ENCODE peak calls at places on chromosomes 2 and 18, in eight cellular contexts. Q is right lobe of liver, I is adipocyte, V is lower leg skin, N is A673, T is AG10803, Y is H7, S is astrocyte of the spinal cord. J is an unnamed sample.

GRCh38 chr2:45930396-45930792 is 278.9 kb downstream of the PRKCE start:
- DNase-seq in S (peak), I (no peak), Q (no peak), V (peak), N (no peak), T (peak), Y (peak), J (no peak)

GRCh38 chr2:96527052-96527964 is 9.2 kb upstream of the ARID5A start:
- DNase-seq in Q (no peak), S (no peak), Y (peak), I (peak), N (no peak), V (no peak), T (no peak), J (no peak)

GRCh38 chr2:45944075-45944474 is 292.6 kb downstream of the PRKCE start:
- DNase-seq in V (no peak), Y (no peak), I (peak), Q (no peak), T (peak), N (peak), S (peak), J (no peak)

GRCh38 chr2:218882463-218882821 is 1.8 kb downstream of the WNT10A start:
- DNase-seq in Y (no peak), I (no peak), Q (no peak), V (no peak), N (no peak), S (no peak), T (no peak), J (no peak)

GRCh38 chr2:71934595-71935263 is 212.9 kb downstream of the CYP26B1 start:
- DNase-seq in N (peak), Q (peak), S (peak), T (peak), Y (peak), I (no peak), V (peak), J (no peak)

GRCh38 chr2:36792947-36793346 is 96.4 kb downstream of the VIT start:
- DNase-seq in Q (no peak), N (no peak), T (no peak), S (no peak), Y (no peak), V (peak), I (no peak), J (no peak)

GRCh38 chr2:224492531-224492930 is 90.6 kb upstream of the FAM124B start:
- DNase-seq in Y (no peak), S (no peak), Q (no peak), I (peak), T (no peak), V (no peak), N (no peak), J (no peak)

GRCh38 chr2:59301466-59302402 is 1060.6 kb upstream of the FANCL start:
- DNase-seq in S (peak), T (peak), Y (peak), V (no peak), I (peak), N (peak), Q (peak), J (peak)

GRCh38 chr18:28342231-28342630 is 165.3 kb upstream of the CDH2 start:
- DNase-seq in T (no peak), I (no peak), S (no peak), V (no peak), N (no peak), Q (no peak), Y (no peak), J (no peak)

GRCh38 chr2:96163768-96164429 is 18.7 kb upstream of the DUSP2 start:
- DNase-seq in N (no peak), Y (peak), S (no peak), V (peak), Q (no peak), I (no peak), T (no peak), J (no peak)

GRCh38 chr2:20599861-20600461 is 50.9 kb downstream of the HS1BP3 start:
- DNase-seq in I (no peak), Y (no peak), Q (peak), T (no peak), V (peak), S (no peak), N (no peak), J (no peak)

GRCh38 chr2:28565720-28566295 is 69.9 kb downstream of the PLB1 start:
- DNase-seq in I (no peak), V (no peak), S (no peak), Q (no peak), T (no peak), Y (no peak), N (no peak), J (no peak)

GRCh38 chr18:2681993-2682603 is 26.6 kb downstream of the SMCHD1 start:
- DNase-seq in T (no peak), Q (no peak), S (no peak), V (no peak), Y (no peak), I (no peak), N (no peak), J (no peak)

GRCh38 chr2:43158259-43158880 is 68.0 kb downstream of the ZFP36L2 start:
- DNase-seq in I (peak), Q (peak), N (no peak), T (peak), V (peak), S (peak), Y (peak), J (no peak)

GRCh38 chr2:190843874-190844699 is 36.5 kb upstream of the GLS start:
- DNase-seq in S (no peak), Q (no peak), V (no peak), Y (no peak), T (no peak), I (no peak), N (no peak), J (no peak)

GRCh38 chr2:23620841-23621341 is 235.9 kb downstream of the KLHL29 start:
- DNase-seq in T (peak), Y (no peak), Q (no peak), I (peak), V (no peak), N (peak), S (peak), J (peak)

GRCh38 chr2:17934721-17935120 is 56.3 kb downstream of the KCNS3 start:
- DNase-seq in V (no peak), Q (no peak), I (peak), Y (no peak), N (no peak), S (peak), T (peak), J (no peak)

GRCh38 chr2:69483024-69483423 is 45.8 kb upstream of the NFU1 start:
- DNase-seq in I (no peak), Y (no peak), S (peak), V (no peak), T (no peak), Q (no peak), N (no peak), J (no peak)

GRCh38 chr2:160522951-160523700 is 29.5 kb upstream of the RBMS1 start:
- DNase-seq in Y (no peak), Q (no peak), I (peak), N (no peak), V (no peak), T (peak), S (peak), J (no peak)

GRCh38 chr2:25491966-25492532 is 150.3 kb upstream of the DNMT3A start:
- DNase-seq in N (peak), Q (no peak), T (peak), S (peak), V (no peak), Y (no peak), I (peak), J (no peak)

GRCh38 chr2:134295441-134295840 is 41.6 kb downstream of the MGAT5 start:
- DNase-seq in I (no peak), Q (no peak), T (peak), V (no peak), S (no peak), N (no peak), Y (no peak), J (no peak)

GRCh38 chr18:62018034-62018760 is 125.4 kb upstream of the RNF152 start:
- DNase-seq in T (peak), Q (no peak), V (peak), S (peak), I (peak), N (peak), Y (no peak), J (peak)

GRCh38 chr18:8952796-8953760 is 149.4 kb upstream of the NDUFV2 start:
- DNase-seq in T (peak), Q (no peak), Y (no peak), I (peak), N (no peak), S (peak), V (no peak), J (no peak)

GRCh38 chr2:198883604-198884003 is 574.1 kb downstream of the SATB2 start:
- DNase-seq in N (no peak), V (no peak), T (peak), I (peak), Y (no peak), Q (no peak), S (peak), J (no peak)

GRCh38 chr18:56302161-56302560 is 336.2 kb downstream of the TXNL1 start:
- DNase-seq in V (no peak), I (no peak), Q (no peak), T (no peak), Y (no peak), N (no peak), S (no peak), J (no peak)

GRCh38 chr2:28142403-28142802 is 250.3 kb upstream of the FOSL2 start:
- DNase-seq in T (peak), N (peak), Q (no peak), I (no peak), Y (no peak), V (no peak), S (no peak), J (no peak)

GRCh38 chr18:48929212-48929612 is 21.6 kb downstream of the SMAD7 start:
- DNase-seq in Y (peak), N (no peak), T (no peak), S (no peak), V (no peak), I (no peak), Q (no peak), J (no peak)

GRCh38 chr2:100903534-100904258 is 83.8 kb downstream of the NPAS2 start:
- DNase-seq in S (no peak), V (no peak), I (peak), T (peak), Y (no peak), Q (no peak), N (no peak), J (no peak)

GRCh38 chr2:232309592-232309991 is 69.0 kb upstream of the ALPP start:
- DNase-seq in Y (peak), T (no peak), S (no peak), N (no peak), V (no peak), Q (no peak), I (no peak), J (no peak)

GRCh38 chr2:223598994-223599645 is 3.0 kb downstream of the SCG2 start:
- DNase-seq in T (peak), S (peak), Q (no peak), N (no peak), V (no peak), I (peak), Y (no peak), J (no peak)

GRCh38 chr2:25473758-25474335 is 132.1 kb upstream of the DNMT3A start:
- DNase-seq in I (peak), V (no peak), Y (no peak), N (peak), T (no peak), Q (no peak), S (peak), J (peak)

GRCh38 chr2:86020984-86021383 is 84.7 kb downstream of the POLR1A start:
- DNase-seq in Q (no peak), Y (no peak), T (peak), V (no peak), S (peak), N (no peak), I (peak), J (peak)

GRCh38 chr2:128752691-128753263 is 434.1 kb upstream of the HS6ST1 start:
- DNase-seq in Y (no peak), S (no peak), Q (no peak), T (no peak), I (no peak), V (no peak), N (no peak), J (no peak)

GRCh38 chr2:128753321-128753720 is 434.7 kb upstream of the HS6ST1 start:
- DNase-seq in S (no peak), N (no peak), V (no peak), I (no peak), T (no peak), Q (no peak), Y (no peak), J (no peak)

GRCh38 chr2:128754246-128754724 is 435.6 kb upstream of the HS6ST1 start:
- DNase-seq in Q (no peak), I (no peak), Y (no peak), V (no peak), T (no peak), S (no peak), N (no peak), J (peak)

GRCh38 chr2:128756372-128756730 is 437.7 kb upstream of the HS6ST1 start:
- DNase-seq in Q (no peak), Y (no peak), S (no peak), V (no peak), I (no peak), N (peak), T (no peak), J (no peak)

DNA sequence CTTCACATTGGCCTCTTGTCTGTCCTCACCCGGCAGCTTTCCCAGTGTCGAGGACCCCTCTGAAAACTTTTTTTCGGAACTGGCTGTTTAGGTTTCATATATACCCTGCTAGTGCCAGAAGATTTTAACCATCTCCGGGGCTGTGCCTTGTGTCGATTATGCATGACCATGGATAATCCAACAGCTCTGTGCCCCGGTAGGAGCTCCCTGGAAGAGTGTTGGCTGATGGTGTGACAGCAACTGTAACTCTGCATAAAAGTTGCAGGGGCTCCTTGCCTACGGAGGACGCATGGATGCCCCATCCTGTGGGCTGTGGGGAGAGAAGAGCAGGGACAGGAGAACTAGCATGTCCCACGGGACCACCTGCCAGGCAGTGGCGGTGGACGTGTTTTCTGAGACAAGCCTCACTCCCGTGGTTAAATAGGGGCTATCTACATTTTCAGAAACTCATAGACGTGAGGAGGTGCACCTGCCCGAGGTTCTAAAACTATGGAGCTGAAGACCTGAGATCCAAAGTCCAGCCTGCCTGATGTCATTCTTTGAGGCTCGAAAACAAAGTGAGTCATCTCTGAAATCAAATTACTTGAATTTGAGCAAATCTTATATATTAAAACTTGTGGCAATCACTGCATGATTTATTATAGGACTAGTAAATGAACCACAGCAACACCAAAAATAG is 437.2 kb upstream of the HS6ST1 start:
- DNase-seq in Y (no peak), N (no peak), T (no peak), S (no peak), V (no peak), Q (no peak), I (no peak), J (no peak)
- H3K4me3 ChIP-seq in Y (no peak), N (no peak), T (no peak), S (no peak), V (no peak), Q (no peak), I (no peak), J (peak)

DNA sequence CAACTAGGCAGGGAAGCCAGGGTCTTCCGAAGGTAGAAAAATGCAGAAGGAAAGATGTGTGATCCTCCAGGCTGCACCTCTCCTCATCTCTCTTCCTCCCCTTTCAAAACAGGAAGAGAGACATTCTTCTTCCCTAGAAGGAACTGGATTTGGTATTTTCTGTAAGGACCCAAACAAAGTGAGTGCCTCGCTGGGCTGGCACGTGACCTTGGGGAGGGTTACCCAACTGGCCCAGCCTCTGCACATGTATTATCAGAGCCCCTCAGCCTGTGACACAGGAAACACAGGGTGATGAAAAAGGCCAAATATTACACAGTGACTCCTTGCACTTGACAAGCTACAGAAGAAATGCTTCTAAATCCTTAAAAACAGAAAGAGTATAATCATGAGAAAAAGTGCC is 2.3 kb downstream of the HJURP start:
- DNase-seq in Y (no peak), S (no peak), V (no peak), Q (no peak), N (no peak), T (no peak), I (no peak), J (peak)
- H3K4me3 ChIP-seq in Y (no peak), S (no peak), V (no peak), Q (no peak), N (peak), T (peak), I (no peak), J (no peak)

DNA sequence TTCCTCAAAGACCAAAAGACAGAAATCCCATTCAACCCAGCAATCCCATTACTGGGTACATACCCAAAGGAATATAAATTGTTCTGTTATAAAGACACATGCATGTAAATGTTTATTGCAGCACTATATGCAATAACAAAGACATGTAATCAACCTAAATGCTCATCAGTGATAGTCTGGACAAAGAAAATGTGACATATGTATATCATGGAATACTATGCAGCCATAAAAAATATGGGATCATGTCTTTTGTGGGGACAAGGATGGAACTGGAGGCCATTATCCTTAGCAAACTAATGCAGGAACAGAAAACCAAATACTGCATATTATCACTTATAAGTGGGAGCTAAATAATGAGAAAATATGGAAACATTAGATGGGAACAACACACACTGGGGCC is 2.7 kb upstream of the HNMT start:
- DNase-seq in V (no peak), T (no peak), S (no peak), I (no peak), Y (no peak), N (no peak), Q (no peak), J (no peak)
- H3K4me3 ChIP-seq in V (no peak), T (no peak), S (no peak), I (no peak), Y (no peak), N (no peak), Q (no peak), J (no peak)

GRCh38 chr2:77016481-77016880 is 505.7 kb downstream of the LRRTM4 start:
- DNase-seq in I (no peak), N (no peak), S (no peak), T (no peak), V (no peak), Q (no peak), Y (no peak), J (no peak)
- H3K4me3 ChIP-seq in I (no peak), N (no peak), S (no peak), T (no peak), V (no peak), Q (no peak), Y (no peak), J (no peak)

GRCh38 chr2:191860760-191861466 is 14.0 kb upstream of the CAVIN2 start:
- DNase-seq in Y (no peak), Q (no peak), I (no peak), T (no peak), S (no peak), N (no peak), V (no peak), J (no peak)
- H3K4me3 ChIP-seq in Y (no peak), Q (no peak), I (no peak), T (no peak), S (no peak), N (no peak), V (no peak), J (no peak)

GRCh38 chr2:74374509-74375205 is 5.5 kb downstream of the DCTN1 start:
- DNase-seq in I (no peak), S (peak), Y (peak), Q (no peak), V (no peak), N (peak), T (peak), J (peak)
- H3K4me3 ChIP-seq in I (peak), S (peak), Y (peak), Q (no peak), V (no peak), N (no peak), T (peak), J (peak)

GRCh38 chr2:168234407-168235085 is 12.8 kb downstream of the STK39 start:
- DNase-seq in N (no peak), Y (no peak), Q (no peak), T (no peak), S (no peak), V (no peak), I (no peak), J (no peak)
- H3K4me3 ChIP-seq in N (no peak), Y (no peak), Q (no peak), T (no peak), S (no peak), V (no peak), I (no peak), J (no peak)

DNA sequence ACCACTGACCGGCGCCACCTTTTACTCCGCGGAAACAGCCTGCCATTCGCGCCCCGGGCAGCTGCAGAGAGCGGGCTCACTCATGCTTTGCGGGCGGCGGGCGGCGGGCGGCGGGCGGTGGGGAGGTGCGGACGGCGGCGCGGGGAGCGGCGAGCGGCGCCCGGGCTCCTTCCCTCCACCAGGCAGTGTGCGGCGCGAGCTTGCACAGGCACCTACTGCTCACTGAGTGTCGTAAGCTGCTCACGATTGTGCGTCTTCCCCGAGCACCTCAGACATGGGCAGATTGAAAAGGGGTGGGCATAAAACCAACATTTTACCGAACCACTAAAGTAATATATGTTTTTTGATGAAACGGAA is at the start of gene LRRTM1:
- DNase-seq in Y (peak), S (no peak), T (no peak), Q (no peak), I (peak), V (no peak), N (peak), J (peak)
- H3K4me3 ChIP-seq in Y (peak), S (no peak), T (no peak), Q (no peak), I (peak), V (no peak), N (no peak), J (peak)

GRCh38 chr2:120910956-120911951 is 175.6 kb downstream of the GLI2 start:
- DNase-seq in N (no peak), Y (peak), V (no peak), Q (no peak), T (peak), S (no peak), I (peak), J (no peak)

GRCh38 chr2:120913972-120914838 is 178.5 kb downstream of the GLI2 start:
- DNase-seq in S (no peak), T (no peak), Q (no peak), N (no peak), Y (no peak), V (no peak), I (no peak), J (no peak)

GRCh38 chr2:120910069-120910468 is 174.4 kb downstream of the GLI2 start:
- DNase-seq in V (no peak), S (no peak), I (no peak), T (no peak), Q (no peak), N (no peak), Y (no peak), J (no peak)

GRCh38 chr2:120914839-120915521 is 179.3 kb downstream of the GLI2 start:
- DNase-seq in Q (no peak), V (peak), Y (no peak), N (peak), I (peak), S (peak), T (peak), J (peak)

GRCh38 chr2:120912101-120912985 is 176.7 kb downstream of the GLI2 start:
- DNase-seq in I (peak), S (no peak), N (no peak), Q (no peak), T (peak), Y (no peak), V (no peak), J (peak)
- H3K4me3 ChIP-seq in I (peak), S (no peak), N (no peak), Q (no peak), T (peak), Y (no peak), V (no peak), J (no peak)

J was measured in testis.